ENCODE peak calls at places on chromosomes 12 and 14, in ten cellular contexts. One of them, this sample, is unnamed.

GRCh38 chr14:97931273-97931672 is 1134.1 kb downstream of the VRK1 start:
- DNase-seq in CD4-positive, alpha-beta T cell: no peak
- DNase-seq in BJ: no peak
- DNase-seq in CD8-positive, alpha-beta T cell: no peak
- DNase-seq in endodermal cell: no peak
- DNase-seq in pancreas: no peak
- DNase-seq in ovary: no peak
- DNase-seq in neural crest cell: no peak
- DNase-seq in gastrocnemius medialis: no peak
- DNase-seq in astrocyte of the cerebellum: no peak
- DNase-seq in this sample: no peak

GRCh38 chr14:105069887-105070759 is 4.9 kb upstream of the GPR132 start:
- DNase-seq in astrocyte of the cerebellum: no peak
- DNase-seq in gastrocnemius medialis: no peak
- DNase-seq in neural crest cell: no peak
- DNase-seq in ovary: no peak
- DNase-seq in pancreas: no peak
- DNase-seq in endodermal cell: peak; percentile 39
- DNase-seq in CD4-positive, alpha-beta T cell: no peak
- DNase-seq in CD8-positive, alpha-beta T cell: no peak
- DNase-seq in BJ: no peak
- DNase-seq in this sample: no peak

GRCh38 chr12:109759076-109759420 is 45.4 kb downstream of the FAM222A start:
- DNase-seq in gastrocnemius medialis: no peak
- DNase-seq in astrocyte of the cerebellum: no peak
- DNase-seq in endodermal cell: peak; percentile 57
- DNase-seq in ovary: peak; percentile 13
- DNase-seq in CD4-positive, alpha-beta T cell: no peak
- DNase-seq in BJ: no peak
- DNase-seq in pancreas: no peak
- DNase-seq in neural crest cell: no peak
- DNase-seq in CD8-positive, alpha-beta T cell: no peak
- DNase-seq in this sample: peak; percentile 5

GRCh38 chr12:114869091-114869834 is 185.3 kb upstream of the TBX3 start:
- DNase-seq in CD4-positive, alpha-beta T cell: no peak
- DNase-seq in neural crest cell: no peak
- DNase-seq in gastrocnemius medialis: no peak
- DNase-seq in astrocyte of the cerebellum: no peak
- DNase-seq in BJ: peak; percentile 95
- DNase-seq in CD8-positive, alpha-beta T cell: no peak
- DNase-seq in ovary: no peak
- DNase-seq in endodermal cell: peak; percentile 80
- DNase-seq in pancreas: no peak
- DNase-seq in this sample: no peak

GRCh38 chr12:3313655-3314305 is 177.2 kb upstream of the PRMT8 start:
- DNase-seq in BJ: no peak
- DNase-seq in CD4-positive, alpha-beta T cell: peak; percentile 8
- DNase-seq in neural crest cell: no peak
- DNase-seq in pancreas: no peak
- DNase-seq in CD8-positive, alpha-beta T cell: no peak
- DNase-seq in astrocyte of the cerebellum: no peak
- DNase-seq in endodermal cell: peak; percentile 90
- DNase-seq in gastrocnemius medialis: no peak
- DNase-seq in ovary: no peak
- DNase-seq in this sample: no peak

GRCh38 chr14:59161571-59162175 is 26.8 kb upstream of the DAAM1 start:
- DNase-seq in pancreas: no peak
- DNase-seq in BJ: peak; percentile 10
- DNase-seq in CD4-positive, alpha-beta T cell: no peak
- DNase-seq in CD8-positive, alpha-beta T cell: no peak
- DNase-seq in endodermal cell: no peak
- DNase-seq in neural crest cell: peak; percentile 5
- DNase-seq in gastrocnemius medialis: no peak
- DNase-seq in astrocyte of the cerebellum: peak; percentile 22
- DNase-seq in ovary: no peak
- DNase-seq in this sample: peak; percentile 59

GRCh38 chr14:31410048-31410654 is 10.2 kb downstream of the HEATR5A start:
- DNase-seq in CD4-positive, alpha-beta T cell: no peak
- DNase-seq in astrocyte of the cerebellum: no peak
- DNase-seq in gastrocnemius medialis: no peak
- DNase-seq in CD8-positive, alpha-beta T cell: no peak
- DNase-seq in ovary: no peak
- DNase-seq in neural crest cell: no peak
- DNase-seq in pancreas: no peak
- DNase-seq in BJ: no peak
- DNase-seq in endodermal cell: no peak
- DNase-seq in this sample: no peak

GRCh38 chr14:80216818-80217217 is 5.5 kb upstream of the DIO2 start:
- DNase-seq in CD8-positive, alpha-beta T cell: no peak
- DNase-seq in BJ: no peak
- DNase-seq in neural crest cell: no peak
- DNase-seq in pancreas: no peak
- DNase-seq in astrocyte of the cerebellum: no peak
- DNase-seq in gastrocnemius medialis: no peak
- DNase-seq in ovary: no peak
- DNase-seq in endodermal cell: no peak
- DNase-seq in CD4-positive, alpha-beta T cell: no peak
- DNase-seq in this sample: no peak

GRCh38 chr14:89121961-89122675 is 294.9 kb downstream of the FOXN3 start:
- DNase-seq in endodermal cell: peak; percentile 79
- DNase-seq in ovary: no peak
- DNase-seq in neural crest cell: peak; percentile 24
- DNase-seq in astrocyte of the cerebellum: no peak
- DNase-seq in CD8-positive, alpha-beta T cell: no peak
- DNase-seq in CD4-positive, alpha-beta T cell: no peak
- DNase-seq in gastrocnemius medialis: no peak
- DNase-seq in pancreas: no peak
- DNase-seq in BJ: no peak
- DNase-seq in this sample: no peak

GRCh38 chr12:4852308-4852707 is 57.4 kb upstream of the KCNA1 start:
- DNase-seq in BJ: no peak
- DNase-seq in astrocyte of the cerebellum: no peak
- DNase-seq in CD8-positive, alpha-beta T cell: no peak
- DNase-seq in ovary: no peak
- DNase-seq in CD4-positive, alpha-beta T cell: no peak
- DNase-seq in neural crest cell: no peak
- DNase-seq in gastrocnemius medialis: no peak
- DNase-seq in pancreas: no peak
- DNase-seq in endodermal cell: no peak
- DNase-seq in this sample: no peak

GRCh38 chr12:4850857-4851380 is 58.8 kb upstream of the KCNA1 start:
- DNase-seq in CD8-positive, alpha-beta T cell: no peak
- DNase-seq in pancreas: no peak
- DNase-seq in neural crest cell: no peak
- DNase-seq in CD4-positive, alpha-beta T cell: no peak
- DNase-seq in BJ: no peak
- DNase-seq in gastrocnemius medialis: no peak
- DNase-seq in ovary: no peak
- DNase-seq in endodermal cell: peak; percentile 39
- DNase-seq in astrocyte of the cerebellum: no peak
- DNase-seq in this sample: no peak

GRCh38 chr12:4852911-4853310 is 56.8 kb upstream of the KCNA1 start:
- DNase-seq in CD8-positive, alpha-beta T cell: no peak
- DNase-seq in CD4-positive, alpha-beta T cell: no peak
- DNase-seq in endodermal cell: no peak
- DNase-seq in BJ: no peak
- DNase-seq in astrocyte of the cerebellum: no peak
- DNase-seq in neural crest cell: no peak
- DNase-seq in ovary: no peak
- DNase-seq in gastrocnemius medialis: no peak
- DNase-seq in pancreas: no peak
- DNase-seq in this sample: no peak

GRCh38 chr12:4849946-4850345 is 59.8 kb upstream of the KCNA1 start:
- DNase-seq in endodermal cell: peak; percentile 47
- DNase-seq in CD4-positive, alpha-beta T cell: no peak
- DNase-seq in CD8-positive, alpha-beta T cell: no peak
- DNase-seq in ovary: no peak
- DNase-seq in pancreas: no peak
- DNase-seq in astrocyte of the cerebellum: no peak
- DNase-seq in gastrocnemius medialis: no peak
- DNase-seq in neural crest cell: no peak
- DNase-seq in BJ: no peak
- DNase-seq in this sample: no peak

DNA sequence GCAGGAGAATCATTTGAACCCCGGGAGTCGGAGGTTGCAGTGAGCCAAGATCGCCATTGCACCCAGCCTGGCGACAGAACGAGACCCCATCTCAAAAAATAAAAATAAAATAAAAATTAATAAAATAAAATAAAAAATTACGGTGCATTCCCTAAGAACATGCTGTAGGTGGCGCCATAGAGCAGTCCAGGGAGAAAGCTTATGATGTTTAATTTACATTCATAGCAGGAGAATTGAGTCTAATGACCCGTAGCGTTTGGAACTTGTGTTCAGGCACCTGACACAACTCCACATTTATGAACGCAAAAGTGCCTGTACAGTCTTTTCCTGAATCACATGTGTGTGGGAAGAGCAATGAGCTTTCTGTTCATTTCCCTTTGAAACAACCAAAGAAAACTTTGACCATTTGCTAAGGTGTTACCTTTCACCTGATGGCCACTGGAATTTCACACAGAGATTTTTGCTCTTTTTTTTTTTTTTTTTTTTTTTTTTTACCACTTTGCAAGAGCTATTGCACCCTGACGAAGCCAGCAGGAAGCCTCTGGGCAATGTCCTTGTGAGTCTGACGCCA is 60.6 kb upstream of the KCNA1 start:
- DNase-seq in endodermal cell: peak; percentile 54
- DNase-seq in ovary: no peak
- DNase-seq in CD4-positive, alpha-beta T cell: no peak
- DNase-seq in CD8-positive, alpha-beta T cell: no peak
- DNase-seq in neural crest cell: peak; percentile 8
- DNase-seq in pancreas: peak; percentile 16
- DNase-seq in BJ: no peak
- DNase-seq in gastrocnemius medialis: no peak
- DNase-seq in astrocyte of the cerebellum: peak; percentile 33
- DNase-seq in this sample: no peak
- TF ChIP-seq CTCF in endodermal cell: peak; percentile 99
- TF ChIP-seq CTCF in ovary: no peak
- TF ChIP-seq CTCF in CD4-positive, alpha-beta T cell: peak; percentile 66
- TF ChIP-seq CTCF in CD8-positive, alpha-beta T cell: peak; percentile 94
- TF ChIP-seq CTCF in neural crest cell: peak; percentile 94
- TF ChIP-seq CTCF in pancreas: peak; percentile 67
- TF ChIP-seq CTCF in BJ: peak; percentile 82
- TF ChIP-seq CTCF in gastrocnemius medialis: peak; percentile 86
- TF ChIP-seq CTCF in astrocyte of the cerebellum: peak; percentile 87
- TF ChIP-seq CTCF in this sample: no peak

GRCh38 chr12:7015555-7016370 is 2.5 kb downstream of the LPCAT3 start:
- DNase-seq in gastrocnemius medialis: no peak
- DNase-seq in BJ: no peak
- DNase-seq in astrocyte of the cerebellum: no peak
- DNase-seq in CD4-positive, alpha-beta T cell: no peak
- DNase-seq in pancreas: no peak
- DNase-seq in endodermal cell: no peak
- DNase-seq in ovary: no peak
- DNase-seq in neural crest cell: no peak
- DNase-seq in CD8-positive, alpha-beta T cell: no peak
- DNase-seq in this sample: no peak
- TF ChIP-seq CTCF in gastrocnemius medialis: no peak
- TF ChIP-seq CTCF in BJ: no peak
- TF ChIP-seq CTCF in astrocyte of the cerebellum: no peak
- TF ChIP-seq CTCF in CD4-positive, alpha-beta T cell: no peak
- TF ChIP-seq CTCF in pancreas: no peak
- TF ChIP-seq CTCF in endodermal cell: no peak
- TF ChIP-seq CTCF in ovary: no peak
- TF ChIP-seq CTCF in neural crest cell: no peak
- TF ChIP-seq CTCF in CD8-positive, alpha-beta T cell: no peak
- TF ChIP-seq CTCF in this sample: no peak

DNA sequence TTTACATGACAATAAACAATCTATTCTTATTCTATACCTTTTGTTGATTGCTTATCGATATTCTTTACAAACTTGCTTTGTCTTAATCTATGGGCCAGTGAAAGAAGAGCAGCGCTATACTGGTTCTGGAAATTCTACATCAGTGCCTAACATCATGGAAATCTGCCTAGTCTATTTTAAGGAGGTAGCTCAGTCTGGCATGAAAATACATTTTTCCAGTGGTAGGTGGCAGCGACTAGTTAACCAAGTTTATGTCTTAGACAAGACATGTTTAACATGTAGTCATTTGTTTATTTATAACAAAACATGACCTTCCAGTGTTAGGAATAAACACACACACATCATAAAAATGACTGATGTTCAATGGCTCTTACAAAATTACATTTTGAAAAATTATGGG is 335.9 kb upstream of the SOX5 start:
- DNase-seq in pancreas: no peak
- DNase-seq in neural crest cell: no peak
- DNase-seq in BJ: no peak
- DNase-seq in astrocyte of the cerebellum: no peak
- DNase-seq in endodermal cell: no peak
- DNase-seq in ovary: no peak
- DNase-seq in CD4-positive, alpha-beta T cell: no peak
- DNase-seq in CD8-positive, alpha-beta T cell: no peak
- DNase-seq in gastrocnemius medialis: no peak
- DNase-seq in this sample: no peak
- TF ChIP-seq CTCF in pancreas: no peak
- TF ChIP-seq CTCF in neural crest cell: no peak
- TF ChIP-seq CTCF in BJ: no peak
- TF ChIP-seq CTCF in astrocyte of the cerebellum: no peak
- TF ChIP-seq CTCF in endodermal cell: no peak
- TF ChIP-seq CTCF in ovary: no peak
- TF ChIP-seq CTCF in CD4-positive, alpha-beta T cell: no peak
- TF ChIP-seq CTCF in CD8-positive, alpha-beta T cell: no peak
- TF ChIP-seq CTCF in gastrocnemius medialis: no peak
- TF ChIP-seq CTCF in this sample: no peak

GRCh38 chr12:53060064-53060720 is 10.3 kb downstream of the TNS2 start:
- DNase-seq in BJ: no peak
- DNase-seq in endodermal cell: no peak
- DNase-seq in neural crest cell: no peak
- DNase-seq in CD8-positive, alpha-beta T cell: no peak
- DNase-seq in pancreas: peak; percentile 29
- DNase-seq in gastrocnemius medialis: no peak
- DNase-seq in astrocyte of the cerebellum: no peak
- DNase-seq in CD4-positive, alpha-beta T cell: no peak
- DNase-seq in ovary: peak; percentile 31
- DNase-seq in this sample: no peak

GRCh38 chr12:53062011-53062961 is 12.4 kb downstream of the TNS2 start:
- DNase-seq in neural crest cell: no peak
- DNase-seq in ovary: peak; percentile 44
- DNase-seq in CD4-positive, alpha-beta T cell: no peak
- DNase-seq in astrocyte of the cerebellum: no peak
- DNase-seq in gastrocnemius medialis: peak; percentile 18
- DNase-seq in CD8-positive, alpha-beta T cell: no peak
- DNase-seq in BJ: no peak
- DNase-seq in endodermal cell: peak; percentile 35
- DNase-seq in pancreas: peak; percentile 28
- DNase-seq in this sample: no peak

GRCh38 chr12:53062977-53063707 is 13.3 kb downstream of the TNS2 start:
- DNase-seq in endodermal cell: peak; percentile 45
- DNase-seq in gastrocnemius medialis: peak; percentile 22
- DNase-seq in BJ: no peak
- DNase-seq in CD8-positive, alpha-beta T cell: no peak
- DNase-seq in pancreas: peak; percentile 23
- DNase-seq in astrocyte of the cerebellum: no peak
- DNase-seq in CD4-positive, alpha-beta T cell: no peak
- DNase-seq in ovary: peak; percentile 40
- DNase-seq in neural crest cell: no peak
- DNase-seq in this sample: no peak

GRCh38 chr12:53060721-53061276 is 10.9 kb downstream of the TNS2 start:
- DNase-seq in neural crest cell: no peak
- DNase-seq in CD8-positive, alpha-beta T cell: no peak
- DNase-seq in endodermal cell: no peak
- DNase-seq in ovary: peak; percentile 70
- DNase-seq in pancreas: peak; percentile 67
- DNase-seq in CD4-positive, alpha-beta T cell: no peak
- DNase-seq in BJ: no peak
- DNase-seq in gastrocnemius medialis: no peak
- DNase-seq in astrocyte of the cerebellum: no peak
- DNase-seq in this sample: peak; percentile 63

GRCh38 chr12:53061404-53062010 is 11.6 kb downstream of the TNS2 start:
- DNase-seq in CD4-positive, alpha-beta T cell: no peak
- DNase-seq in neural crest cell: no peak
- DNase-seq in astrocyte of the cerebellum: no peak
- DNase-seq in CD8-positive, alpha-beta T cell: no peak
- DNase-seq in ovary: peak; percentile 64
- DNase-seq in endodermal cell: peak; percentile 86
- DNase-seq in pancreas: peak; percentile 90
- DNase-seq in gastrocnemius medialis: peak; percentile 18
- DNase-seq in BJ: no peak
- DNase-seq in this sample: peak; percentile 32
- TF ChIP-seq CTCF in CD4-positive, alpha-beta T cell: no peak
- TF ChIP-seq CTCF in neural crest cell: no peak
- TF ChIP-seq CTCF in astrocyte of the cerebellum: peak; percentile 7
- TF ChIP-seq CTCF in CD8-positive, alpha-beta T cell: no peak
- TF ChIP-seq CTCF in ovary: no peak
- TF ChIP-seq CTCF in endodermal cell: peak; percentile 66
- TF ChIP-seq CTCF in pancreas: peak; percentile 12
- TF ChIP-seq CTCF in gastrocnemius medialis: no peak
- TF ChIP-seq CTCF in BJ: peak; percentile 14
- TF ChIP-seq CTCF in this sample: no peak